ENCODE peak calls at places on chromosomes 12 and 14, in ten cellular contexts. G is iris pigment epithelial cell; K is hepatocyte; Y is left lobe of liver; U is Caki2; P is astrocyte; S is NCI-H1694 treated with DMSO at 0.1 percent for 48 hours; W is left ventricle myocardium inferior; Q is activated CD4-positive, alpha-beta T cell treated with anti-CD3 and anti-CD28 coated beads, Interleukin-2, amount 10 ng/mL, durations not matched to agents 7 days and 5 days; C is posterior cingulate gyrus. O is an unnamed sample.

GRCh38 chr12:69510176-69510827 is 40.1 kb downstream of the FRS2 start:
- DNase-seq in G (no peak), K (no peak), Y (no peak), U (no peak), P (no peak), S (no peak), W (no peak), Q (no peak), C (no peak), O (no peak)

GRCh38 chr12:974281-974862 is 16.7 kb upstream of the ERC1 start:
- DNase-seq in G (no peak), K (no peak), Y (no peak), U (no peak), P (no peak), S (no peak), W (no peak), Q (no peak), C (no peak), O (no peak)

GRCh38 chr14:47392351-47392750 is 283.1 kb downstream of the MDGA2 start:
- DNase-seq in G (no peak), K (peak; percentile 22), Y (no peak), U (no peak), P (peak; percentile 2), S (no peak), W (no peak), Q (no peak), C (no peak), O (no peak)

GRCh38 chr12:115233891-115234543 is 550.0 kb upstream of the TBX3 start:
- DNase-seq in G (no peak), K (no peak), Y (no peak), U (no peak), P (no peak), S (no peak), W (no peak), Q (no peak), C (no peak), O (no peak)

GRCh38 chr12:115872919-115873357 is 404.6 kb downstream of the MED13L start:
- DNase-seq in G (no peak), K (peak; percentile 84), Y (no peak), U (no peak), P (no peak), S (no peak), W (no peak), Q (no peak), C (no peak), O (no peak)

GRCh38 chr12:107655281-107656065 is 30.1 kb upstream of the PWP1 start:
- DNase-seq in G (no peak), K (no peak), Y (no peak), U (no peak), P (no peak), S (no peak), W (no peak), Q (no peak), C (no peak), O (no peak)

GRCh38 chr14:105889666-105890473 is 363.5 kb downstream of the TMEM121 start:
- DNase-seq in G (no peak), K (no peak), Y (peak; percentile 32), U (no peak), P (no peak), S (no peak), W (peak; percentile 8), Q (no peak), C (peak; percentile 3), O (no peak)

GRCh38 chr12:96414637-96415036 is 14.4 kb upstream of the CDK17 start:
- DNase-seq in G (no peak), K (no peak), Y (no peak), U (no peak), P (no peak), S (peak; percentile 94), W (no peak), Q (no peak), C (no peak), O (no peak)

GRCh38 chr12:104628338-104629135 is 171.8 kb downstream of the CHST11 start:
- DNase-seq in G (no peak), K (no peak), Y (no peak), U (no peak), P (no peak), S (no peak), W (no peak), Q (no peak), C (no peak), O (no peak)

GRCh38 chr14:50260511-50260910 is 29.1 kb upstream of the SOS2 start:
- DNase-seq in G (peak; percentile 54), K (no peak), Y (no peak), U (peak; percentile 4), P (peak; percentile 15), S (peak; percentile 1), W (no peak), Q (peak; percentile 49), C (no peak), O (no peak)